ENCODE peak calls at places on chromosomes 4 and X, in eight cellular contexts. V is HT1080; W is CD4-positive, alpha-beta T cell; P is NCI-H460; N is nucleus accumbens; D is NCI-H524 treated with DMSO at 0.1 percent for 48 hours; K is CD8-positive, alpha-beta memory T cell; Y is midbrain. A is an unnamed sample.

GRCh38 chr4:52425751-52426326 is 233.3 kb downstream of the USP46 start:
- DNase-seq in V (no peak), W (no peak), P (no peak), N (no peak), D (no peak), K (no peak), Y (no peak), A (no peak)

GRCh38 chr4:1413687-1414479 is 7.6 kb upstream of the NKX1-1 start:
- DNase-seq in V (no peak), W (no peak), P (no peak), N (no peak), D (no peak), K (no peak), Y (no peak), A (no peak)

GRCh38 chr4:1008840-1009646 is 2.4 kb upstream of the FGFRL1 start:
- DNase-seq in V (no peak), W (peak; percentile 34), P (no peak), N (no peak), D (no peak), K (peak; percentile 28), Y (no peak), A (no peak)

GRCh38 chr4:38949416-38950051 is 81.9 kb downstream of the FAM114A1 start:
- DNase-seq in V (peak; percentile 77), W (peak; percentile 31), P (no peak), N (no peak), D (no peak), K (peak; percentile 76), Y (no peak), A (no peak)

GRCh38 chr4:58042176-58042575 is 932.0 kb upstream of the IGFBP7 start:
- DNase-seq in V (peak; percentile 16), W (no peak), P (no peak), N (no peak), D (no peak), K (no peak), Y (no peak), A (no peak)

GRCh38 chr4:186067757-186068385 is 1.1 kb upstream of the TLR3 start:
- DNase-seq in V (peak; percentile 74), W (peak; percentile 21), P (peak; percentile 58), N (peak; percentile 6), D (peak; percentile 9), K (peak; percentile 23), Y (peak; percentile 78), A (no peak)

GRCh38 chrX:73822775-73823174 is 259.8 kb downstream of the CHIC1 start:
- DNase-seq in V (no peak), W (no peak), P (no peak), N (no peak), D (no peak), K (no peak), Y (no peak), A (no peak)

GRCh38 chrX:68568136-68568535 is 69.3 kb downstream of the YIPF6 start:
- DNase-seq in V (no peak), W (no peak), P (no peak), N (no peak), D (no peak), K (no peak), Y (no peak), A (no peak)

GRCh38 chr4:52853351-52853750 is 8.8 kb upstream of the RASL11B start:
- DNase-seq in V (no peak), W (no peak), P (no peak), N (no peak), D (no peak), K (no peak), Y (no peak), A (no peak)

GRCh38 chr4:121154103-121154515 is 10.0 kb downstream of the TNIP3 start:
- DNase-seq in V (no peak), W (no peak), P (no peak), N (no peak), D (no peak), K (peak; percentile 64), Y (no peak), A (no peak)

A was measured in NT2/D1.